ENCODE peak calls at places on chromosomes 13 and 19, in seven cellular contexts. N, L, W, C, K, Q and P are unnamed samples.
A peak's percentile ranks its signal among the peaks of the same experiment; 100 is the strongest.

GRCh38 chr13:66896933-66897332 is 333.2 kb downstream of the PCDH9 start:
- DNase-seq in Q (no peak), N (no peak), C (no peak), L (no peak), W (no peak), K (no peak), P (no peak)

GRCh38 chr19:11538232-11539036 is at the start of gene CNN1:
- DNase-seq in W (no peak), L (no peak), C (no peak), Q (no peak), N (no peak), K (no peak), P (no peak)

GRCh38 chr19:19464339-19465098 is 50.8 kb downstream of the TSSK6 start:
- DNase-seq in Q (no peak), L (peak; percentile 37), W (no peak), N (no peak), K (no peak), C (no peak), P (no peak)

GRCh38 chr19:55486971-55487883 is 1.0 kb upstream of the SSC5D start:
- DNase-seq in Q (no peak), L (peak; percentile 67), K (no peak), W (peak; percentile 93), N (no peak), C (peak; percentile 81), P (peak; percentile 90)

GRCh38 chr19:7977723-7978040 is 27.8 kb downstream of the ELAVL1 start:
- DNase-seq in Q (no peak), K (no peak), N (no peak), C (no peak), L (no peak), W (no peak), P (no peak)

GRCh38 chr19:55867101-55867500 is 30.8 kb downstream of the NLRP4 start:
- DNase-seq in L (no peak), Q (no peak), N (no peak), W (no peak), K (no peak), C (no peak), P (no peak)

GRCh38 chr19:14580623-14581237 is 2.2 kb upstream of the CLEC17A start:
- DNase-seq in Q (no peak), C (no peak), W (no peak), L (no peak), N (no peak), K (no peak), P (no peak)

GRCh38 chr19:18109731-18110671 is 12.4 kb downstream of the MAST3 start:
- DNase-seq in K (no peak), W (no peak), C (peak; percentile 29), N (peak; percentile 3), L (no peak), Q (peak; percentile 89), P (no peak)

GRCh38 chr19:12224676-12225075 is 61.8 kb downstream of the ZNF136 start:
- DNase-seq in W (no peak), C (no peak), Q (no peak), K (no peak), N (no peak), L (no peak), P (no peak)

GRCh38 chr13:28089065-28089464 is 11.3 kb downstream of the FLT3 start:
- DNase-seq in N (no peak), Q (no peak), L (no peak), C (no peak), K (no peak), W (no peak), P (no peak)

GRCh38 chr19:17681505-17682125 is 6.5 kb downstream of the UNC13A start:
- DNase-seq in Q (no peak), L (no peak), W (peak; percentile 10), K (no peak), N (no peak), C (peak; percentile 25), P (no peak)

GRCh38 chr19:11737964-11738745 is 591 bp downstream of the ZNF823 start:
- DNase-seq in W (no peak), L (peak; percentile 42), Q (peak; percentile 89), N (no peak), K (no peak), C (peak; percentile 65), P (peak; percentile 87)

GRCh38 chr13:65808061-65808460 is 1422.1 kb downstream of the PCDH9 start:
- DNase-seq in C (no peak), K (no peak), N (no peak), W (peak; percentile 13), Q (no peak), L (no peak), P (no peak)

GRCh38 chr13:44679602-44680001 is 103.5 kb upstream of the TSC22D1 start:
- DNase-seq in L (no peak), N (no peak), Q (no peak), W (no peak), C (no peak), K (no peak), P (no peak)

GRCh38 chr19:16193466-16193865 is 4.2 kb upstream of the AP1M1 start:
- DNase-seq in N (no peak), L (no peak), W (no peak), K (no peak), C (no peak), Q (no peak), P (no peak)

GRCh38 chr19:47729468-47729798 is 15.9 kb upstream of the NOP53 start:
- DNase-seq in L (peak; percentile 95), C (peak; percentile 89), Q (no peak), K (no peak), N (no peak), W (no peak), P (no peak)